ENCODE peak calls at places on chromosomes 5 and 9, in six cellular contexts. One of them, this sample, is unnamed. For H3K4me1, the result is how much of the 10 kb centered on the place peaks cover.

GRCh38 chr9:20139755-20140154 is 350.9 kb upstream of the SLC24A2 start:
- DNase-seq in psoas muscle: no peak
- DNase-seq in OCI-LY7: no peak
- DNase-seq in sigmoid colon: no peak
- DNase-seq in cardiac muscle cell: no peak
- DNase-seq in foreskin keratinocyte: no peak
- DNase-seq in this sample: no peak

GRCh38 chr5:146878471-146879172 is at the start of gene PPP2R2B:
- DNase-seq in psoas muscle: peak
- DNase-seq in OCI-LY7: no peak
- DNase-seq in sigmoid colon: peak
- DNase-seq in cardiac muscle cell: peak
- DNase-seq in foreskin keratinocyte: no peak
- DNase-seq in this sample: no peak

GRCh38 chr9:37329576-37329975 is 92.9 kb upstream of the GRHPR start:
- DNase-seq in psoas muscle: no peak
- DNase-seq in OCI-LY7: peak
- DNase-seq in sigmoid colon: no peak
- DNase-seq in cardiac muscle cell: peak
- DNase-seq in foreskin keratinocyte: no peak
- DNase-seq in this sample: no peak

GRCh38 chr5:144117412-144117811 is 53.0 kb downstream of the YIPF5 start:
- DNase-seq in psoas muscle: no peak
- DNase-seq in OCI-LY7: no peak
- DNase-seq in sigmoid colon: no peak
- DNase-seq in cardiac muscle cell: no peak
- DNase-seq in foreskin keratinocyte: no peak
- DNase-seq in this sample: no peak

GRCh38 chr9:121753802-121754654 is 102.6 kb downstream of the DAB2IP start:
- DNase-seq in psoas muscle: no peak
- DNase-seq in OCI-LY7: no peak
- DNase-seq in sigmoid colon: no peak
- DNase-seq in cardiac muscle cell: no peak
- DNase-seq in foreskin keratinocyte: no peak
- DNase-seq in this sample: no peak

GRCh38 chr9:101536938-101537337 is 3.3 kb downstream of the RNF20 start:
- DNase-seq in psoas muscle: no peak
- DNase-seq in OCI-LY7: peak
- DNase-seq in sigmoid colon: no peak
- DNase-seq in cardiac muscle cell: peak
- DNase-seq in foreskin keratinocyte: no peak
- DNase-seq in this sample: no peak

GRCh38 chr5:124895236-124895635 is 148.8 kb upstream of the ZNF608 start:
- DNase-seq in psoas muscle: no peak
- DNase-seq in OCI-LY7: no peak
- DNase-seq in sigmoid colon: no peak
- DNase-seq in cardiac muscle cell: no peak
- DNase-seq in foreskin keratinocyte: no peak
- DNase-seq in this sample: no peak

GRCh38 chr5:169803077-169803981 is 166.3 kb downstream of the DOCK2 start:
- DNase-seq in psoas muscle: no peak
- DNase-seq in OCI-LY7: no peak
- DNase-seq in sigmoid colon: peak
- DNase-seq in cardiac muscle cell: peak
- DNase-seq in foreskin keratinocyte: no peak
- DNase-seq in this sample: peak

GRCh38 chr9:36189978-36190377 is 743 bp upstream of the CLTA start:
- DNase-seq in psoas muscle: no peak
- DNase-seq in OCI-LY7: peak
- DNase-seq in sigmoid colon: peak
- DNase-seq in cardiac muscle cell: no peak
- DNase-seq in foreskin keratinocyte: no peak
- DNase-seq in this sample: no peak

GRCh38 chr9:129504404-129504803 is 116.5 kb downstream of the C9orf50 start:
- DNase-seq in psoas muscle: no peak
- DNase-seq in OCI-LY7: no peak
- DNase-seq in sigmoid colon: no peak
- DNase-seq in cardiac muscle cell: no peak
- DNase-seq in foreskin keratinocyte: no peak
- DNase-seq in this sample: no peak

GRCh38 chr5:133244242-133244641 is 192.4 kb downstream of the HSPA4 start:
- DNase-seq in psoas muscle: no peak
- DNase-seq in OCI-LY7: peak
- DNase-seq in sigmoid colon: no peak
- DNase-seq in cardiac muscle cell: no peak
- DNase-seq in foreskin keratinocyte: no peak
- DNase-seq in this sample: no peak

GRCh38 chr5:58002318-58002717 is 457.6 kb downstream of the PLK2 start:
- DNase-seq in psoas muscle: no peak
- DNase-seq in OCI-LY7: no peak
- DNase-seq in sigmoid colon: no peak
- DNase-seq in cardiac muscle cell: peak
- DNase-seq in foreskin keratinocyte: peak
- DNase-seq in this sample: no peak

GRCh38 chr5:124764992-124765611 is 18.7 kb upstream of the ZNF608 start:
- DNase-seq in psoas muscle: no peak
- DNase-seq in OCI-LY7: no peak
- DNase-seq in sigmoid colon: no peak
- DNase-seq in cardiac muscle cell: no peak
- DNase-seq in foreskin keratinocyte: no peak
- DNase-seq in this sample: no peak

GRCh38 chr9:12783767-12784460 is 9.1 kb downstream of the LURAP1L start:
- DNase-seq in psoas muscle: no peak
- DNase-seq in OCI-LY7: no peak
- DNase-seq in sigmoid colon: no peak
- DNase-seq in cardiac muscle cell: no peak
- DNase-seq in foreskin keratinocyte: no peak
- DNase-seq in this sample: no peak

GRCh38 chr5:76694317-76694716 is 21.6 kb upstream of the F2R start:
- DNase-seq in psoas muscle: no peak
- DNase-seq in OCI-LY7: no peak
- DNase-seq in sigmoid colon: no peak
- DNase-seq in cardiac muscle cell: no peak
- DNase-seq in foreskin keratinocyte: no peak
- DNase-seq in this sample: no peak
- H3K4me1 ChIP-seq in psoas muscle: under half
- H3K4me1 ChIP-seq in OCI-LY7: under half
- H3K4me1 ChIP-seq in sigmoid colon: under half
- H3K4me1 ChIP-seq in cardiac muscle cell: under half
- H3K4me1 ChIP-seq in foreskin keratinocyte: under half
- H3K4me1 ChIP-seq in this sample: under half

GRCh38 chr5:122112733-122113558 is 16.4 kb upstream of the ZNF474 start:
- DNase-seq in psoas muscle: no peak
- DNase-seq in OCI-LY7: no peak
- DNase-seq in sigmoid colon: no peak
- DNase-seq in cardiac muscle cell: no peak
- DNase-seq in foreskin keratinocyte: no peak
- DNase-seq in this sample: no peak

GRCh38 chr5:122110990-122111389 is 18.4 kb upstream of the ZNF474 start:
- DNase-seq in psoas muscle: no peak
- DNase-seq in OCI-LY7: no peak
- DNase-seq in sigmoid colon: no peak
- DNase-seq in cardiac muscle cell: no peak
- DNase-seq in foreskin keratinocyte: no peak
- DNase-seq in this sample: no peak

GRCh38 chr5:122105909-122106308 is 23.4 kb upstream of the ZNF474 start:
- DNase-seq in psoas muscle: no peak
- DNase-seq in OCI-LY7: no peak
- DNase-seq in sigmoid colon: no peak
- DNase-seq in cardiac muscle cell: no peak
- DNase-seq in foreskin keratinocyte: no peak
- DNase-seq in this sample: no peak

GRCh38 chr5:122112063-122112462 is 17.3 kb upstream of the ZNF474 start:
- DNase-seq in psoas muscle: no peak
- DNase-seq in OCI-LY7: no peak
- DNase-seq in sigmoid colon: no peak
- DNase-seq in cardiac muscle cell: no peak
- DNase-seq in foreskin keratinocyte: no peak
- DNase-seq in this sample: no peak

GRCh38 chr5:122111513-122111912 is 17.8 kb upstream of the ZNF474 start:
- DNase-seq in psoas muscle: no peak
- DNase-seq in OCI-LY7: no peak
- DNase-seq in sigmoid colon: no peak
- DNase-seq in cardiac muscle cell: no peak
- DNase-seq in foreskin keratinocyte: no peak
- DNase-seq in this sample: no peak
- TF ChIP-seq CTCF in psoas muscle: no peak
- TF ChIP-seq CTCF in OCI-LY7: no peak
- TF ChIP-seq CTCF in sigmoid colon: no peak
- TF ChIP-seq CTCF in cardiac muscle cell: no peak
- TF ChIP-seq CTCF in foreskin keratinocyte: no peak
- TF ChIP-seq CTCF in this sample: no peak

GRCh38 chr9:126401581-126401980 is 75.0 kb downstream of the MVB12B start:
- DNase-seq in psoas muscle: no peak
- DNase-seq in OCI-LY7: no peak
- DNase-seq in sigmoid colon: no peak
- DNase-seq in cardiac muscle cell: no peak
- DNase-seq in foreskin keratinocyte: no peak
- DNase-seq in this sample: no peak
- H3K4me1 ChIP-seq in psoas muscle: under half
- H3K4me1 ChIP-seq in OCI-LY7: under half
- H3K4me1 ChIP-seq in sigmoid colon: under half
- H3K4me1 ChIP-seq in cardiac muscle cell: under half
- H3K4me1 ChIP-seq in foreskin keratinocyte: under half
- H3K4me1 ChIP-seq in this sample: under half

GRCh38 chr9:107136296-107136695 is 146.8 kb upstream of the RAD23B start:
- DNase-seq in psoas muscle: no peak
- DNase-seq in OCI-LY7: no peak
- DNase-seq in sigmoid colon: no peak
- DNase-seq in cardiac muscle cell: no peak
- DNase-seq in foreskin keratinocyte: no peak
- DNase-seq in this sample: no peak

GRCh38 chr9:107138261-107138992 is 144.7 kb upstream of the RAD23B start:
- DNase-seq in psoas muscle: no peak
- DNase-seq in OCI-LY7: no peak
- DNase-seq in sigmoid colon: no peak
- DNase-seq in cardiac muscle cell: peak
- DNase-seq in foreskin keratinocyte: no peak
- DNase-seq in this sample: no peak

GRCh38 chr9:107141967-107142366 is 141.1 kb upstream of the RAD23B start:
- DNase-seq in psoas muscle: no peak
- DNase-seq in OCI-LY7: peak
- DNase-seq in sigmoid colon: no peak
- DNase-seq in cardiac muscle cell: peak
- DNase-seq in foreskin keratinocyte: no peak
- DNase-seq in this sample: no peak

GRCh38 chr9:107142430-107142829 is 140.6 kb upstream of the RAD23B start:
- DNase-seq in psoas muscle: no peak
- DNase-seq in OCI-LY7: no peak
- DNase-seq in sigmoid colon: no peak
- DNase-seq in cardiac muscle cell: peak
- DNase-seq in foreskin keratinocyte: no peak
- DNase-seq in this sample: no peak

DNA sequence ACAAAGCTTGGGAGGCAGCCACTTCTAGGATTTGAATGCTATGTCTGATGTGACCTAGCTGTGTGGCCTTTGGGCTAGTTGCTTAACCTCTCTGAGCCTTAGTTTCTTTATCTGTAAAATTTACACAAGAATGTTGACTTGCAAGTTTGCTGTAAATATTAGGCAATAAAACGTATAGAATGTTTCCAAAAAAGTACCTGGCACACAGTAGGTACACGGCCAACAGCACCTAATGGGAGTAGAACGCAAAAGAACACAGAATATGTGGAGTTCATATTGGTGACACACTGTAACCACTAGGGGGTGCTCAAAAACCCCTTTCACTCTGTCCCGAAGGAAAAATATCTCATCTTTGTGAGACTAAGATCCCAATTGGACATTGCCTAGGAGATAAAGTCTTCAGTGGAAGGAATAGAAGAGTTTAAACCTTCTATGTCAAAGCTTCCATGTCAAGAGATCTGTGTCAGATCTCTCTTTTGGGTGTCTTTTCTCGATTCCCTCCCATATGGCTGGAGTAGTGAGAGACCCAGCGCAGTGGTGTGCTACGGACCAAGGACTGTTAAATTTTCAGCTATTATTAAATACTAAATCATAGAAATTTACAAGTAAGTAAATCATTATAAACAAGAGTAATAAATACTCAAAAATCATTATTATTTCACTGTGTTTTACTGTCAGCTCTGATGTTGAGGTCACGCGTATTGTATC is 145.4 kb upstream of the RAD23B start:
- DNase-seq in psoas muscle: no peak
- DNase-seq in OCI-LY7: peak
- DNase-seq in sigmoid colon: no peak
- DNase-seq in cardiac muscle cell: peak
- DNase-seq in foreskin keratinocyte: no peak
- DNase-seq in this sample: no peak
- TF ChIP-seq CTCF in psoas muscle: peak
- TF ChIP-seq CTCF in OCI-LY7: peak
- TF ChIP-seq CTCF in sigmoid colon: peak
- TF ChIP-seq CTCF in cardiac muscle cell: peak
- TF ChIP-seq CTCF in foreskin keratinocyte: peak
- TF ChIP-seq CTCF in this sample: peak